ENCODE peak calls at places on chromosomes 2 and 18, in six cellular contexts. One of them, this sample, is unnamed.

GRCh38 chr2:164954954-164955701 is at the start of gene SLC38A11:
- DNase-seq in activated CD8-positive, alpha-beta memory T cell treated with anti-CD3 and anti-CD28 coated beads, Interleukin-2, amount 50 U/mL, for 48 hours: no peak
- DNase-seq in NCI-H345: no peak
- DNase-seq in NCI-H510A treated with DMSO at 0.1 percent for 48 hours: no peak
- DNase-seq in left colon: peak
- DNase-seq in SHP77: no peak
- DNase-seq in this sample: no peak

GRCh38 chr2:68653538-68653982 is 10.2 kb downstream of the PROKR1 start:
- DNase-seq in activated CD8-positive, alpha-beta memory T cell treated with anti-CD3 and anti-CD28 coated beads, Interleukin-2, amount 50 U/mL, for 48 hours: peak
- DNase-seq in NCI-H510A treated with DMSO at 0.1 percent for 48 hours: no peak
- DNase-seq in NCI-H345: no peak
- DNase-seq in SHP77: no peak
- DNase-seq in left colon: no peak
- DNase-seq in this sample: no peak

GRCh38 chr2:88038263-88039105 is 17.1 kb downstream of the KRCC1 start:
- DNase-seq in SHP77: no peak
- DNase-seq in left colon: no peak
- DNase-seq in NCI-H345: no peak
- DNase-seq in activated CD8-positive, alpha-beta memory T cell treated with anti-CD3 and anti-CD28 coated beads, Interleukin-2, amount 50 U/mL, for 48 hours: no peak
- DNase-seq in NCI-H510A treated with DMSO at 0.1 percent for 48 hours: no peak
- DNase-seq in this sample: no peak

GRCh38 chr2:120738786-120739771 is 3.4 kb downstream of the GLI2 start:
- DNase-seq in activated CD8-positive, alpha-beta memory T cell treated with anti-CD3 and anti-CD28 coated beads, Interleukin-2, amount 50 U/mL, for 48 hours: peak
- DNase-seq in SHP77: no peak
- DNase-seq in NCI-H510A treated with DMSO at 0.1 percent for 48 hours: peak
- DNase-seq in NCI-H345: peak
- DNase-seq in left colon: peak
- DNase-seq in this sample: no peak

GRCh38 chr2:37283207-37283606 is 41.4 kb downstream of the PRKD3 start:
- DNase-seq in left colon: no peak
- DNase-seq in NCI-H510A treated with DMSO at 0.1 percent for 48 hours: no peak
- DNase-seq in NCI-H345: no peak
- DNase-seq in SHP77: no peak
- DNase-seq in activated CD8-positive, alpha-beta memory T cell treated with anti-CD3 and anti-CD28 coated beads, Interleukin-2, amount 50 U/mL, for 48 hours: no peak
- DNase-seq in this sample: no peak

GRCh38 chr2:28300921-28301341 is 91.7 kb upstream of the FOSL2 start:
- DNase-seq in left colon: no peak
- DNase-seq in activated CD8-positive, alpha-beta memory T cell treated with anti-CD3 and anti-CD28 coated beads, Interleukin-2, amount 50 U/mL, for 48 hours: no peak
- DNase-seq in NCI-H345: no peak
- DNase-seq in SHP77: no peak
- DNase-seq in NCI-H510A treated with DMSO at 0.1 percent for 48 hours: no peak
- DNase-seq in this sample: no peak

GRCh38 chr2:100272848-100273329 is 49.4 kb downstream of the LONRF2 start:
- DNase-seq in activated CD8-positive, alpha-beta memory T cell treated with anti-CD3 and anti-CD28 coated beads, Interleukin-2, amount 50 U/mL, for 48 hours: peak
- DNase-seq in left colon: no peak
- DNase-seq in SHP77: no peak
- DNase-seq in NCI-H345: no peak
- DNase-seq in NCI-H510A treated with DMSO at 0.1 percent for 48 hours: no peak
- DNase-seq in this sample: no peak

GRCh38 chr2:69848186-69848790 is 18.8 kb downstream of the GMCL1 start:
- DNase-seq in left colon: no peak
- DNase-seq in activated CD8-positive, alpha-beta memory T cell treated with anti-CD3 and anti-CD28 coated beads, Interleukin-2, amount 50 U/mL, for 48 hours: no peak
- DNase-seq in NCI-H345: no peak
- DNase-seq in SHP77: no peak
- DNase-seq in NCI-H510A treated with DMSO at 0.1 percent for 48 hours: no peak
- DNase-seq in this sample: no peak

GRCh38 chr2:208937521-208937920 is 486.3 kb upstream of the MAP2 start:
- DNase-seq in NCI-H345: no peak
- DNase-seq in NCI-H510A treated with DMSO at 0.1 percent for 48 hours: no peak
- DNase-seq in SHP77: no peak
- DNase-seq in left colon: no peak
- DNase-seq in activated CD8-positive, alpha-beta memory T cell treated with anti-CD3 and anti-CD28 coated beads, Interleukin-2, amount 50 U/mL, for 48 hours: no peak
- DNase-seq in this sample: no peak

GRCh38 chr2:56671973-56672569 is 488.3 kb downstream of the CCDC85A start:
- DNase-seq in SHP77: no peak
- DNase-seq in NCI-H345: no peak
- DNase-seq in NCI-H510A treated with DMSO at 0.1 percent for 48 hours: no peak
- DNase-seq in activated CD8-positive, alpha-beta memory T cell treated with anti-CD3 and anti-CD28 coated beads, Interleukin-2, amount 50 U/mL, for 48 hours: no peak
- DNase-seq in left colon: no peak
- DNase-seq in this sample: no peak

GRCh38 chr18:3916082-3916481 is 466.1 kb downstream of the TGIF1 start:
- DNase-seq in activated CD8-positive, alpha-beta memory T cell treated with anti-CD3 and anti-CD28 coated beads, Interleukin-2, amount 50 U/mL, for 48 hours: no peak
- DNase-seq in NCI-H345: no peak
- DNase-seq in left colon: no peak
- DNase-seq in NCI-H510A treated with DMSO at 0.1 percent for 48 hours: no peak
- DNase-seq in SHP77: no peak
- DNase-seq in this sample: no peak

GRCh38 chr2:215799194-215799593 is 214.2 kb downstream of the MREG start:
- DNase-seq in NCI-H510A treated with DMSO at 0.1 percent for 48 hours: no peak
- DNase-seq in activated CD8-positive, alpha-beta memory T cell treated with anti-CD3 and anti-CD28 coated beads, Interleukin-2, amount 50 U/mL, for 48 hours: no peak
- DNase-seq in SHP77: no peak
- DNase-seq in NCI-H345: no peak
- DNase-seq in left colon: no peak
- DNase-seq in this sample: no peak

GRCh38 chr18:11175266-11175947 is 26.0 kb upstream of the PIEZO2 start:
- DNase-seq in left colon: no peak
- DNase-seq in NCI-H345: no peak
- DNase-seq in SHP77: no peak
- DNase-seq in activated CD8-positive, alpha-beta memory T cell treated with anti-CD3 and anti-CD28 coated beads, Interleukin-2, amount 50 U/mL, for 48 hours: no peak
- DNase-seq in NCI-H510A treated with DMSO at 0.1 percent for 48 hours: no peak
- DNase-seq in this sample: no peak

GRCh38 chr18:69008538-69008937 is 210.7 kb downstream of the CCDC102B start:
- DNase-seq in activated CD8-positive, alpha-beta memory T cell treated with anti-CD3 and anti-CD28 coated beads, Interleukin-2, amount 50 U/mL, for 48 hours: no peak
- DNase-seq in SHP77: no peak
- DNase-seq in NCI-H345: no peak
- DNase-seq in NCI-H510A treated with DMSO at 0.1 percent for 48 hours: no peak
- DNase-seq in left colon: no peak
- DNase-seq in this sample: no peak

GRCh38 chr2:237935740-237936452 is 30.9 kb upstream of the UBE2F start:
- DNase-seq in NCI-H510A treated with DMSO at 0.1 percent for 48 hours: no peak
- DNase-seq in NCI-H345: no peak
- DNase-seq in SHP77: no peak
- DNase-seq in activated CD8-positive, alpha-beta memory T cell treated with anti-CD3 and anti-CD28 coated beads, Interleukin-2, amount 50 U/mL, for 48 hours: no peak
- DNase-seq in left colon: no peak
- DNase-seq in this sample: no peak

GRCh38 chr18:48418409-48419267 is 9.5 kb upstream of the ZBTB7C start:
- DNase-seq in activated CD8-positive, alpha-beta memory T cell treated with anti-CD3 and anti-CD28 coated beads, Interleukin-2, amount 50 U/mL, for 48 hours: no peak
- DNase-seq in SHP77: no peak
- DNase-seq in NCI-H510A treated with DMSO at 0.1 percent for 48 hours: no peak
- DNase-seq in left colon: no peak
- DNase-seq in NCI-H345: no peak
- DNase-seq in this sample: no peak

GRCh38 chr2:80001704-80002103 is 302.8 kb downstream of the LRRTM1 start:
- DNase-seq in left colon: no peak
- DNase-seq in SHP77: no peak
- DNase-seq in activated CD8-positive, alpha-beta memory T cell treated with anti-CD3 and anti-CD28 coated beads, Interleukin-2, amount 50 U/mL, for 48 hours: no peak
- DNase-seq in NCI-H345: no peak
- DNase-seq in NCI-H510A treated with DMSO at 0.1 percent for 48 hours: no peak
- DNase-seq in this sample: no peak